ENCODE peak calls at places on chromosomes 3 and 15, in five cellular contexts. A, R, X, N and Y are unnamed samples.

GRCh38 chr15:93139436-93139835 is 50.4 kb upstream of the RGMA start:
- DNase-seq in X (no peak), A (no peak), R (no peak), N (no peak), Y (no peak)

GRCh38 chr3:67381667-67382272 is 272.6 kb downstream of the SUCLG2 start:
- DNase-seq in N (peak), X (no peak), R (peak), A (no peak), Y (peak)

GRCh38 chr15:95857124-95857757 is 473.3 kb upstream of the NR2F2 start:
- DNase-seq in A (no peak), N (peak), R (no peak), X (no peak), Y (no peak)

GRCh38 chr3:46693897-46694235 is 387 bp upstream of the ALS2CL start:
- DNase-seq in X (no peak), N (peak), R (peak), A (peak), Y (no peak)

GRCh38 chr15:66757030-66757429 is 55.0 kb downstream of the SMAD6 start:
- DNase-seq in N (no peak), X (no peak), R (no peak), A (no peak), Y (no peak)

GRCh38 chr15:65533057-65533752 is 2.9 kb downstream of the HACD3 start:
- DNase-seq in A (no peak), N (no peak), R (no peak), X (no peak), Y (no peak)

GRCh38 chr3:120182613-120183524 is 88.6 kb upstream of the GSK3B start:
- DNase-seq in X (no peak), N (peak), R (peak), A (no peak), Y (peak)

GRCh38 chr3:150370129-150370602 is 37.9 kb upstream of the TSC22D2 start:
- DNase-seq in X (no peak), R (no peak), N (peak), A (no peak), Y (peak)

GRCh38 chr3:128620268-128620691 is 30.3 kb downstream of the RPN1 start:
- DNase-seq in X (no peak), A (no peak), N (no peak), R (no peak), Y (no peak)

GRCh38 chr15:62603757-62604156 is 438.7 kb upstream of the C2CD4B start:
- DNase-seq in A (no peak), R (no peak), X (no peak), N (no peak), Y (no peak)

GRCh38 chr15:62306851-62307504 is 141.9 kb upstream of the C2CD4B start:
- DNase-seq in X (no peak), N (peak), A (no peak), R (peak), Y (peak)

GRCh38 chr15:62977952-62978811 is 64.4 kb upstream of the TPM1 start:
- DNase-seq in X (no peak), R (no peak), A (no peak), N (peak), Y (peak)

GRCh38 chr3:67297715-67298475 is 299.8 kb downstream of the KBTBD8 start:
- DNase-seq in N (no peak), A (no peak), R (no peak), X (no peak), Y (no peak)

GRCh38 chr3:197809356-197810020 is 18.4 kb downstream of the LRCH3 start:
- DNase-seq in R (no peak), N (no peak), A (no peak), X (no peak), Y (no peak)

GRCh38 chr15:74505837-74506514 is 35.0 kb upstream of the ARID3B start:
- DNase-seq in A (no peak), R (no peak), N (peak), X (no peak), Y (no peak)

GRCh38 chr3:78507196-78507984 is 1260.4 kb downstream of the ROBO1 start:
- DNase-seq in N (no peak), X (no peak), A (no peak), R (no peak), Y (no peak)

GRCh38 chr3:133452603-133453313 is 52.9 kb downstream of the BFSP2 start:
- DNase-seq in N (no peak), X (no peak), R (no peak), A (no peak), Y (no peak)

GRCh38 chr3:175989161-175989560 is 1130.0 kb downstream of the NAALADL2 start:
- DNase-seq in R (peak), X (no peak), N (no peak), A (no peak), Y (no peak)